ENCODE peak calls at places on chromosomes 16 and 17, in nine cellular contexts. I is tibial nerve; A is activated CD4-positive, alpha-beta T cell treated with anti-CD3 and anti-CD28 coated beads, Interleukin-2, amount 50 U/mL, for 1 hour; D is NCI-H510A; T is BJ; H is effector CD4-positive, alpha-beta T cell; P is mammary epithelial cell; M is CD4-positive, alpha-beta T cell; Y is Peyer's patch. J is an unnamed sample.

GRCh38 chr17:9767432-9767991 is 23.9 kb downstream of the DHRS7C start:
- DNase-seq in I (no peak), A (no peak), D (no peak), T (no peak), H (no peak), P (no peak), M (no peak), Y (no peak), J (no peak)

GRCh38 chr17:54404259-54404658 is 496.4 kb upstream of the TOM1L1 start:
- DNase-seq in I (no peak), A (no peak), D (no peak), T (no peak), H (no peak), P (peak; percentile 46), M (no peak), Y (no peak), J (no peak)

GRCh38 chr17:28912281-28912937 is 9.5 kb upstream of the DHRS13 start:
- DNase-seq in I (no peak), A (peak; percentile 34), D (no peak), T (no peak), H (no peak), P (no peak), M (no peak), Y (no peak), J (no peak)

GRCh38 chr17:17511971-17512858 is 16.0 kb upstream of the RASD1 start:
- DNase-seq in I (no peak), A (no peak), D (no peak), T (peak; percentile 76), H (no peak), P (peak; percentile 85), M (no peak), Y (no peak), J (peak; percentile 31)

GRCh38 chr16:71467810-71468209 is 5.8 kb upstream of the ZNF23 start:
- DNase-seq in I (no peak), A (peak; percentile 54), D (no peak), T (no peak), H (peak; percentile 26), P (peak; percentile 27), M (peak; percentile 23), Y (no peak), J (peak; percentile 70)

GRCh38 chr17:11852231-11852630 is 145.0 kb downstream of the ZNF18 start:
- DNase-seq in I (no peak), A (no peak), D (no peak), T (no peak), H (no peak), P (no peak), M (no peak), Y (no peak), J (no peak)

GRCh38 chr17:1055751-1056645 is 59.1 kb downstream of the TIMM22 start:
- DNase-seq in I (peak; percentile 81), A (peak; percentile 33), D (no peak), T (no peak), H (peak; percentile 11), P (peak; percentile 27), M (peak; percentile 20), Y (peak; percentile 71), J (peak; percentile 81)

GRCh38 chr16:28292731-28293588 is 635 bp downstream of the SBK1 start:
- DNase-seq in I (no peak), A (no peak), D (peak; percentile 79), T (no peak), H (no peak), P (no peak), M (peak; percentile 30), Y (no peak), J (peak; percentile 73)

GRCh38 chr16:15847621-15848175 is 9.1 kb downstream of the MYH11 start:
- DNase-seq in I (no peak), A (no peak), D (no peak), T (no peak), H (no peak), P (no peak), M (no peak), Y (no peak), J (no peak)

GRCh38 chr16:81964808-81965207 is 46.5 kb downstream of the SDR42E1 start:
- DNase-seq in I (no peak), A (no peak), D (no peak), T (no peak), H (no peak), P (no peak), M (no peak), Y (no peak), J (no peak)

GRCh38 chr16:57627184-57627871 is 1.1 kb upstream of the ADGRG1 start:
- DNase-seq in I (no peak), A (no peak), D (no peak), T (peak; percentile 63), H (no peak), P (peak; percentile 88), M (no peak), Y (no peak), J (no peak)

GRCh38 chr16:56321571-56321970 is 103.8 kb downstream of the AMFR start:
- DNase-seq in I (no peak), A (no peak), D (no peak), T (no peak), H (no peak), P (no peak), M (no peak), Y (no peak), J (no peak)

GRCh38 chr17:63718981-63719380 is 19.1 kb upstream of the LIMD2 start:
- DNase-seq in I (no peak), A (no peak), D (no peak), T (no peak), H (no peak), P (no peak), M (no peak), Y (no peak), J (no peak)

GRCh38 chr17:81429813-81430510 is 34.7 kb downstream of the BAHCC1 start:
- DNase-seq in I (no peak), A (no peak), D (no peak), T (no peak), H (no peak), P (no peak), M (no peak), Y (no peak), J (peak; percentile 66)

GRCh38 chr17:7888184-7888920 is at the start of gene CHD3:
- DNase-seq in I (no peak), A (peak; percentile 45), D (peak; percentile 69), T (no peak), H (peak; percentile 16), P (peak; percentile 71), M (peak; percentile 33), Y (peak; percentile 54), J (peak; percentile 79)

GRCh38 chr16:24747425-24747824 is 18.0 kb downstream of the TNRC6A start:
- DNase-seq in I (no peak), A (no peak), D (peak; percentile 72), T (no peak), H (no peak), P (no peak), M (no peak), Y (no peak), J (no peak)

GRCh38 chr16:53515259-53515658 is 12.2 kb upstream of the AKTIP start:
- DNase-seq in I (no peak), A (no peak), D (no peak), T (no peak), H (no peak), P (no peak), M (no peak), Y (no peak), J (no peak)

GRCh38 chr17:44738214-44738906 is 20.4 kb upstream of the ADAM11 start:
- DNase-seq in I (no peak), A (no peak), D (no peak), T (no peak), H (no peak), P (peak; percentile 26), M (no peak), Y (no peak), J (no peak)

GRCh38 chr16:9258423-9259051 is 167.1 kb downstream of the HAPSTR1 start:
- DNase-seq in I (no peak), A (no peak), D (no peak), T (no peak), H (no peak), P (peak; percentile 12), M (no peak), Y (peak; percentile 51), J (peak; percentile 65)

GRCh38 chr16:84806256-84806889 is 13.4 kb upstream of the CRISPLD2 start:
- DNase-seq in I (no peak), A (no peak), D (no peak), T (peak; percentile 74), H (no peak), P (no peak), M (no peak), Y (peak; percentile 67), J (peak; percentile 50)

GRCh38 chr16:15757630-15758251 is 99.1 kb downstream of the MYH11 start:
- DNase-seq in I (no peak), A (no peak), D (no peak), T (no peak), H (no peak), P (no peak), M (no peak), Y (no peak), J (no peak)

GRCh38 chr16:10828851-10829331 is 10.3 kb upstream of the TVP23A start:
- DNase-seq in I (peak; percentile 84), A (no peak), D (no peak), T (peak; percentile 30), H (no peak), P (peak; percentile 73), M (no peak), Y (peak; percentile 84), J (peak; percentile 75)

GRCh38 chr17:21129023-21129681 is 2.4 kb downstream of the DHRS7B start:
- DNase-seq in I (peak; percentile 43), A (no peak), D (no peak), T (no peak), H (no peak), P (no peak), M (no peak), Y (no peak), J (peak; percentile 32)

GRCh38 chr17:79301469-79301868 is 226.8 kb downstream of the ENGASE start:
- DNase-seq in I (no peak), A (no peak), D (no peak), T (no peak), H (no peak), P (no peak), M (no peak), Y (no peak), J (no peak)

GRCh38 chr17:40316571-40317344 is 7.8 kb downstream of the RARA start:
- DNase-seq in I (no peak), A (no peak), D (peak; percentile 47), T (no peak), H (no peak), P (peak; percentile 69), M (no peak), Y (peak; percentile 72), J (peak; percentile 88)

GRCh38 chr16:1028524-1029258 is 43.9 kb upstream of the SSTR5 start:
- DNase-seq in I (no peak), A (no peak), D (no peak), T (no peak), H (no peak), P (no peak), M (no peak), Y (no peak), J (no peak)

GRCh38 chr16:65947951-65948350 is 418.5 kb upstream of the CDH5 start:
- DNase-seq in I (no peak), A (no peak), D (no peak), T (no peak), H (no peak), P (no peak), M (no peak), Y (no peak), J (no peak)

GRCh38 chr17:61593404-61593803 is 2.4 kb upstream of the NACA2 start:
- DNase-seq in I (no peak), A (no peak), D (no peak), T (no peak), H (no peak), P (no peak), M (no peak), Y (no peak), J (no peak)

GRCh38 chr16:10556240-10556639 is 24.2 kb downstream of the EMP2 start:
- DNase-seq in I (no peak), A (no peak), D (no peak), T (no peak), H (no peak), P (no peak), M (no peak), Y (no peak), J (no peak)

GRCh38 chr17:77644981-77645380 is 313.5 kb upstream of the TNRC6C start:
- DNase-seq in I (no peak), A (peak; percentile 35), D (no peak), T (no peak), H (peak; percentile 26), P (no peak), M (peak; percentile 31), Y (peak; percentile 50), J (no peak)

GRCh38 chr17:5413682-5414081 is 5.8 kb downstream of the NUP88 start:
- DNase-seq in I (no peak), A (no peak), D (no peak), T (peak; percentile 87), H (no peak), P (peak; percentile 93), M (no peak), Y (no peak), J (peak; percentile 49)